ENCODE peak calls at places on chromosome 12, in six cellular contexts. H is GM12891, J is lower leg skin, D is suprapubic skin, S is sigmoid colon, Y is prostate gland. Z is an unnamed sample.

GRCh38 chr12:107356266-107356936 is 263.1 kb upstream of the CRY1 start:
- DNase-seq in J (no peak), H (no peak), Y (no peak), D (no peak), S (no peak), Z (no peak)

GRCh38 chr12:77133566-77133965 is 68.2 kb upstream of the E2F7 start:
- DNase-seq in H (no peak), S (no peak), J (no peak), Y (no peak), D (no peak), Z (no peak)

GRCh38 chr12:81176796-81177195 is 98.9 kb downstream of the ACSS3 start:
- DNase-seq in S (no peak), J (no peak), H (no peak), Y (no peak), D (no peak), Z (no peak)

GRCh38 chr12:46507766-46508165 is 135.2 kb upstream of the SLC38A2 start:
- DNase-seq in D (no peak), H (no peak), S (no peak), J (no peak), Y (no peak), Z (no peak)

GRCh38 chr12:9040484-9041186 is 51.3 kb downstream of the KLRG1 start:
- DNase-seq in D (no peak), S (no peak), Y (no peak), H (no peak), J (no peak), Z (no peak)

GRCh38 chr12:120117961-120118709 is 1.6 kb upstream of the RAB35 start:
- DNase-seq in D (no peak), S (no peak), Y (no peak), H (no peak), J (no peak), Z (no peak)

GRCh38 chr12:26451763-26452162 is 256.4 kb downstream of the SSPN start:
- DNase-seq in J (no peak), H (no peak), S (no peak), Y (no peak), D (no peak), Z (no peak)

GRCh38 chr12:46983393-46983793 is 96.0 kb upstream of the PCED1B start:
- DNase-seq in J (no peak), D (no peak), H (no peak), Y (no peak), S (no peak), Z (no peak)

GRCh38 chr12:51759175-51759574 is 89.3 kb downstream of the FIGNL2 start:
- DNase-seq in D (no peak), J (no peak), H (no peak), Y (no peak), S (no peak), Z (no peak)

GRCh38 chr12:89671469-89671868 is 37.2 kb downstream of the ATP2B1 start:
- DNase-seq in J (no peak), S (no peak), H (no peak), Y (no peak), D (no peak), Z (no peak)

GRCh38 chr12:81077329-81077685 is 572 bp upstream of the ACSS3 start:
- DNase-seq in D (no peak), Y (no peak), J (no peak), S (no peak), H (no peak), Z (peak; percentile 49)

GRCh38 chr12:46389130-46389616 is 16.6 kb upstream of the SLC38A2 start:
- DNase-seq in S (no peak), Y (no peak), D (no peak), H (no peak), J (peak; percentile 71), Z (no peak)

GRCh38 chr12:122111070-122111750 is 32.7 kb downstream of the MLXIP start:
- DNase-seq in H (no peak), J (no peak), D (no peak), Y (peak; percentile 69), S (no peak), Z (no peak)

DNA sequence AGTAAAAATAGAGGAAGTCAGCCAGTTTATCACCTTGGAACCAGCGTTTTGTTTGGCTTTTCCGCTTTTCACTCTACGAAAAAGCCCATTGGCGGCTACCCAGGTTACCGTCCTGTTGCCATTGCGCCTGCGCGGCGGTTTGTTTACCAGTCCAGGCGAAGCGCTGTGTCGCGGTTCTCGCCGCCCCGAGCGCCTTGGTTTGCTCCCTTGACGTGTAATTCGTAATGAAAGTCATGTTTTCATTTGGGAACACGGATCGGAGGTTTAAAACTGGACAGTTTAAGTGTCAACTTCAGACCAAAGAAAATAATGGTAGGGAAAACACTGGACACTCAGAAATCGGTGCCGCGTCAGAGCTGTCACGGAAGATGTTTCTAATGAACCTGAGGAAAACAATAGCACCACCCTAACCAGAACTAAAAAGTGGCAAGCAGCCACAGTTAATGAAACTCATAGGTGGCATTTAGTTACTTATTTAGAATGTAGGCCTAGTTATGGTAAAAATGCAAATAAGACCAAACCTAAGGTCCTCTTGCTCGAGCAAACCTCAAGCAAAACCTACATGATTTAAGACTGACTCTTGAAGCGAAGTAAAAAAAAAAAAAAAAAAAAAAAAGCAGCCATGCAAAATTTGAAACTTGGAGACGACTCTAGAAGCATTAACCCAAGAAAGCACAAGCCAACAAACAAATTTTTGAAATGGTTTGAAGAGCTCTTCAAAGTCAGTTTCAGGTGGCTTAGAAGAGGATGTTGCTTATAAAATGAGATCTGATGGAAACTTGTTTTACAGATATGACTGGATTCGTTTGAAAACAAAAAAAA is 790 bp upstream of the GPR19 start:
- DNase-seq in S (peak; percentile 94), J (peak; percentile 89), H (peak; percentile 45), D (peak; percentile 95), Y (peak; percentile 88), Z (peak; percentile 89)
- TF ChIP-seq POLR2A in S (peak; percentile 77), J (no peak), H (no peak), D (peak; percentile 85), Y (peak; percentile 76), Z (peak; percentile 64)

GRCh38 chr12:123634142-123634561 is 523 bp downstream of the GTF2H3 start:
- DNase-seq in Y (no peak), S (no peak), H (no peak), J (no peak), D (no peak), Z (no peak)

DNA sequence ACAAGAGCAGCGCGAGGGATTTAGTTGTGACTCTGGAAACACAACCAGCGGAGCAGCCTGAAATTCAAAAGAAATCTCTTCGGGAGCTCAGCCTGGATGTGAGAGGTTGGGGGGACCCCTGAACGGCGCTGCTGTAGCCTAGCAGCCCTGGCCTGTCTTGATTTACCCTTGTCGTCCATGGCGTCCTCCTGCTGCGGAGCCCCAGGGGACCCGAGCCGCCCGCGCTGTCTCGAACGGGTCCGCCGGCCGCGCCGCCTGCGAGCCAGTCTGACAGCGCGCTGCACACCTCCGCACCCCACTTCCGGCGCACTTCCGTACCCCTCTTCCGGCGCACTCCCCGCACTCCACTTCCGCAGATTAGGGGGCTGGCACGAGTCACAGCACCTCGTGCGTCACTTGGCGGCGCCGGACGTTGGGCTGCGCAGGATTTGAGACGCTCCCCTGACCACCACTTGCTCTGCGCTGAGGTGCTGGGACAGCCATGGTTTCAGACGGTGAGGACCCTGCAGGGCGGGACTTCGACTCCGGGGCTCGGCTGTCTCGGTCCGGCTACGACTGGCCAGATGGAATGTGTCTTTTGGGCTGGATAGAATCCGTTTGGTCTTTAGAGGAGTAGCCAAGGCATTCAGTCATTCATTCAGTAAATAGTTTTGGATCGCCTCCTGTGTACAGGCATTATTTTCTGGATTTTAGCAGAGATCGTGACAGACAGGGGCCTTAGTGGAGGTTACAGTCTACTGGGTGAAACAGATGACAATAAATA is at the start of the genes EIF2B1 and GTF2H3:
- DNase-seq in H (peak; percentile 97), Y (peak; percentile 94), S (peak; percentile 98), D (peak; percentile 97), J (peak; percentile 95), Z (peak; percentile 97)
- TF ChIP-seq POLR2A in H (peak; percentile 99), Y (peak; percentile 38), S (peak; percentile 59), D (peak; percentile 75), J (no peak), Z (peak; percentile 77)

GRCh38 chr12:104249898-104250297 is 34.3 kb downstream of the TXNRD1 start:
- DNase-seq in J (no peak), Y (no peak), D (no peak), H (no peak), S (no peak), Z (no peak)
- TF ChIP-seq POLR2A in J (no peak), Y (no peak), D (no peak), H (no peak), S (no peak), Z (no peak)

GRCh38 chr12:79690606-79691298 is at the start of gene PAWR:
- DNase-seq in H (peak; percentile 71), D (peak; percentile 84), J (peak; percentile 52), S (peak; percentile 71), Y (peak; percentile 80), Z (peak; percentile 71)
- TF ChIP-seq POLR2A in H (no peak), D (no peak), J (no peak), S (no peak), Y (peak; percentile 14), Z (no peak)

GRCh38 chr12:31970199-31970598 is 11.0 kb downstream of the RESF1 start:
- DNase-seq in S (no peak), Y (no peak), H (no peak), D (no peak), J (no peak), Z (no peak)

GRCh38 chr12:31967569-31967968 is 8.4 kb downstream of the RESF1 start:
- DNase-seq in D (no peak), J (no peak), H (no peak), Y (no peak), S (no peak), Z (no peak)

GRCh38 chr12:31965090-31965489 is 5.9 kb downstream of the RESF1 start:
- DNase-seq in H (no peak), Y (no peak), J (no peak), D (no peak), S (no peak), Z (no peak)

GRCh38 chr12:31964280-31964679 is 5.1 kb downstream of the RESF1 start:
- DNase-seq in S (no peak), J (no peak), D (no peak), H (no peak), Y (no peak), Z (no peak)

GRCh38 chr12:31966558-31967205 is 7.5 kb downstream of the RESF1 start:
- DNase-seq in S (no peak), D (no peak), Y (no peak), H (no peak), J (no peak), Z (no peak)
- TF ChIP-seq POLR2A in S (no peak), D (no peak), Y (no peak), H (no peak), J (no peak), Z (no peak)

GRCh38 chr12:124910561-124911478 is 3.6 kb downstream of the UBC start:
- DNase-seq in J (no peak), S (no peak), Y (no peak), D (no peak), H (no peak), Z (no peak)
- TF ChIP-seq POLR2A in J (no peak), S (peak; percentile 39), Y (peak; percentile 6), D (peak; percentile 12), H (peak; percentile 91), Z (no peak)

GRCh38 chr12:93757792-93758694 is 80.9 kb downstream of the CRADD start:
- DNase-seq in Y (no peak), S (no peak), H (no peak), D (no peak), J (no peak), Z (no peak)
- TF ChIP-seq POLR2A in Y (no peak), S (no peak), H (no peak), D (no peak), J (no peak), Z (no peak)

Z was measured in uterus.